ENCODE peak calls at places on chromosomes 16 and 17, in seven cellular contexts. P is A549, B is OCI-LY7, N is adrenal gland, S is mucosa of descending colon, F is esophagus muscularis mucosa, C is lower leg skin. V is an unnamed sample.

GRCh38 chr16:73840710-73841109 is 455.9 kb upstream of the PSMD7 start:
- DNase-seq in P (no peak), B (no peak), N (no peak), S (no peak), F (no peak), C (no peak), V (no peak)

GRCh38 chr16:13397126-13397525 is 495.7 kb downstream of the SHISA9 start:
- DNase-seq in P (no peak), B (peak; percentile 34), N (no peak), S (no peak), F (peak; percentile 62), C (no peak), V (no peak)

GRCh38 chr16:3822366-3823045 is 58.0 kb downstream of the CREBBP start:
- DNase-seq in P (no peak), B (no peak), N (no peak), S (no peak), F (no peak), C (no peak), V (peak; percentile 37)

GRCh38 chr17:9057310-9057709 is 36.0 kb downstream of the NTN1 start:
- DNase-seq in P (no peak), B (no peak), N (no peak), S (no peak), F (no peak), C (no peak), V (no peak)

GRCh38 chr17:64320613-64321553 is 57.8 kb upstream of the TEX2 start:
- DNase-seq in P (peak; percentile 89), B (peak; percentile 82), N (peak; percentile 62), S (no peak), F (no peak), C (peak; percentile 63), V (peak; percentile 60)

GRCh38 chr16:84700518-84701277 is 898 bp downstream of the USP10 start:
- DNase-seq in P (peak; percentile 29), B (peak; percentile 65), N (no peak), S (no peak), F (no peak), C (no peak), V (peak; percentile 27)

GRCh38 chr16:78686601-78687000 is 587.1 kb downstream of the WWOX start:
- DNase-seq in P (no peak), B (no peak), N (no peak), S (no peak), F (no peak), C (no peak), V (no peak)

GRCh38 chr16:84585886-84586285 is 32.0 kb downstream of the COTL1 start:
- DNase-seq in P (peak; percentile 48), B (peak; percentile 80), N (no peak), S (peak; percentile 46), F (no peak), C (no peak), V (peak; percentile 9)

GRCh38 chr16:77975942-77976341 is 46.4 kb upstream of the CLEC3A start:
- DNase-seq in P (no peak), B (no peak), N (no peak), S (no peak), F (no peak), C (no peak), V (no peak)

GRCh38 chr16:1526608-1527555 is 6.6 kb upstream of the TMEM204 start:
- DNase-seq in P (no peak), B (no peak), N (no peak), S (no peak), F (no peak), C (no peak), V (no peak)

DNA sequence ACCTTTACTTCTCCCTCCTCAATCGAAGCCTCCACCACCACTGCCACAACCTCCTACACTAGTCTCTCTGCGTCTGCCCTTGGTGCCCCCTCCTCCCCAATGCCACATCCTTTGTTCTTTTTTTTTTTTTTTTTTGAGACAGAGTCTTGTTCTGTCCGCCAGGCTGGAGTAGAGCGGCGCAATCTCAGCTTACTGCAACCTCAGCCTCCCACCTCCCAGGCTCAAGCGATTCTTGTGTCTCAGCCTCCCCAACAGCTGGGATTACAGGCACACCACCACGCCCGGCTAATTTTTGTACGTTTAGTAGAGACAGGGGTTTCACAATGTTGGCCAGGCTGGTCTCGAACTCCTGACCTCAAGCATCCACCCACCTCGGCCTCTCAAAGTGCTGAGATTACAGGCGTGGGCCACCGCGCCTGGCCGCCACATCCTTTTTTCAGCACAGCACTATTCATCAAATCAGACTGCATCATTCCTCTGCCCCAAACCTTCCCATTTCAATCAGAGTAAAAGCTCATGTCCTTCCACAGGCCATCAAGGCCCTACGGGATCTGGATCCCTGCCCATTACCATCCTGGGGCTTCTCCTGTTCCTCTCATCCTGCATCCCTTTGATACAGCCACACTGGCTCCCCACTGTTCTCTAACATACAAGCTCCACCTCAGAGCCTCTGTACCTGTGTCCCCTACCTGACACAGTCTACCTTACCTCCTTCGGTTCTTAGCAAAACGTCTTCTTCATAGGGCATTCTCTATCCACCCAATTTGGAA is 2.0 kb downstream of the KLHL11 start:
- DNase-seq in P (no peak), B (no peak), N (no peak), S (no peak), F (no peak), C (no peak), V (no peak)
- H3K4me3 ChIP-seq in P (peak overlapping the region; percentile 89), B (peak overlapping the region; percentile 92), N (no peak overlapping the region), S (no peak overlapping the region), F (peak overlapping the region; percentile 78), C (no peak overlapping the region), V (peak overlapping the region; percentile 95)

GRCh38 chr17:48106802-48107136 is 797 bp upstream of the SNX11 start:
- DNase-seq in P (no peak), B (no peak), N (no peak), S (no peak), F (no peak), C (no peak), V (no peak)

GRCh38 chr17:48110722-48111121 is 3.2 kb downstream of the SNX11 start:
- DNase-seq in P (no peak), B (no peak), N (no peak), S (no peak), F (no peak), C (no peak), V (no peak)

GRCh38 chr17:48104440-48104839 is 3.1 kb upstream of the SNX11 start:
- DNase-seq in P (no peak), B (no peak), N (no peak), S (no peak), F (no peak), C (no peak), V (no peak)

GRCh38 chr17:48103379-48103715 is 2.1 kb upstream of the CBX1 start:
- DNase-seq in P (no peak), B (no peak), N (no peak), S (no peak), F (no peak), C (no peak), V (no peak)

GRCh38 chr17:48107137-48108055 is at the start of gene SNX11:
- DNase-seq in P (peak; percentile 90), B (peak; percentile 86), N (peak; percentile 91), S (peak; percentile 97), F (peak; percentile 99), C (peak; percentile 84), V (peak; percentile 71)
- TF ChIP-seq CTCF in P (no peak), B (peak; percentile 48), N (no peak), S (no peak), F (no peak), C (no peak), V (peak; percentile 10)

DNA sequence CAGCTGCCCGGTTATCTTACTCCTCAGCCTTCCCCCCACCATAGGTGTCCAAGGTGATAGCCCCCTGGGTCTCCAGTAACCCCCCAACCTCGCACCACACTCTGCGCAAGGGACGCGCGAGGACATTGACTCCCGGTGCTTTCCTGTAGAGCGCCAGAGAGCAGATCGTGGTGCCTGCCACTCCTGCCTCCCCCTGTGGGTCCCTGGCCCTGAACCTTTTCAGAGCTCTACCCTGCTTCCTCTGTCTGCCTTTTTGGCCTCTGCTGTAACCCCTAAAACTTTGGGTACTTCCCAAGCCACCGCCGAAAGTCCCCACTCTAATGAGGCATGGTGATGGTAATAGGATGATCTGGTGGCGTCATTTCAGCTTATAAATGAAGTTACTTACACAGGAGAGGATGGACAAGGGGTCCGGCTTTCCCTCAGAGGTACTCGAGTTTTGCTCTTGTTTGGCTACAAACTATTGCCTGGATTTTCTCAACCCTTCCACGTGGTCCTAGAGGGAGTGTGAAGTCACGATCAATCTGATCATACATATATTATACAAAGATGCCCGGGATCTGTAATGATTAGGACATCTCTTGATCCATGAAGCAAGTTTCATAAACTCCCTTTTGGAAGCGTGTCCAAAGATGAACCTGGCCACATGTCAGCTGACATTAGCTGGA is 2.1 kb upstream of the CDH11 start:
- DNase-seq in P (no peak), B (no peak), N (no peak), S (no peak), F (no peak), C (no peak), V (no peak)
- H3K4me3 ChIP-seq in P (peak overlapping the region; percentile 36), B (no peak overlapping the region), N (no peak overlapping the region), S (no peak overlapping the region), F (peak overlapping the region; percentile 82), C (peak overlapping the region; percentile 27), V (peak overlapping the region; percentile 67)

DNA sequence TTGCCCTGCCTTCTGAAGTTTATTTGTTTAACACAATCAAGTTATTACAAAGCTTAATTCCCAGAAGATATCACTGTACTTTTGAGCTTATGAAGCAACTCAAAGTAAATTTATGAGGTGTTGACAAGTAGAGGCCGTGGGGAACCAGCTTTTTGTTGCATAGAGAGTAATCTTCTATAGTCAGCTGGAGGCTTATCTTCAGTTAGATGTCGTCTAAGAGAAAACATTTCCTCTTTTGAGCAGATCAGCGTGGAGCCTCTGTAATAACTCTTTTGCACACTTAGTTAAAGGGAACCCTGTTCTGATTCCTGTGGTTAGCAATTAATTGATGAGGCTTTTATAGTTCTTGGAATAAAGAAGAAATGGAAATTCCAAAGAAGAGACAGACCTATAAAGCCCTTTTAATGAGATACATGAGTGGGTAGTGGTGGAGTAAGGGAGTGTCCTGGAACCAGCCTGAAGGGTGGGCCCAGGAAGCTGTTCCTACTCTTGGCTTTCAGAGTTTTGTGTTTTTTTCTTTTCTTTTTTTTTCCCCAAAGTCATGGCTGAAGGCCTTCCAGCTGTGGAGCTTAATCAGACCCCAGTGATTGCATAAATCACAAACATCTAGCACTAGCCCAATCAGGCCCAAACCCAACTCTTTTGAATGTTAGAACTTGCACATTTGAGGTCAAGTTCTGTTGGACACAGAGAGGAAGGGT is 28.9 kb upstream of the MAP3K14 start:
- DNase-seq in P (peak; percentile 63), B (no peak), N (peak; percentile 48), S (no peak), F (no peak), C (peak; percentile 42), V (no peak)
- TF ChIP-seq CTCF in P (no peak), B (no peak), N (no peak), S (no peak), F (no peak), C (no peak), V (no peak)

DNA sequence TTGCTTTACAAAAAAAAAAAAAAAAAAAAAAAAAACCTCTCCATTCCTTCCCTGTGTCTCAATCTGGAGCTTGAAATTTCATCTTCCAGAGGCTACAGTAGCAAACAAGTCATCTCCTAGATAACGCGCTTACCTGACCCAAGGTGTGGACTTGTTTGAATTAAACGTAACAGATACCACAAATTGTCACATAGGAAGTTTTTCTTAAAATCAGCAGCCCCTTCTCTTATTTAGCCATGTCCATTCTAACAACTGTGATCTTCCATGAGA is 2.0 kb downstream of the STAT5B start:
- DNase-seq in P (no peak), B (no peak), N (no peak), S (no peak), F (no peak), C (no peak), V (no peak)
- H3K4me3 ChIP-seq in P (no peak overlapping the region), B (peak overlapping the region; percentile 91), N (no peak overlapping the region), S (no peak overlapping the region), F (peak overlapping the region; percentile 92), C (no peak overlapping the region), V (no peak overlapping the region)

V was measured in bronchial epithelial cell.